ENCODE peak calls at places on chromosome 10, in eight cellular contexts. Z is HCT116; M is CD8-positive, alpha-beta memory T cell; U is naive thymus-derived CD4-positive, alpha-beta T cell; B is IMR-90; S is body of pancreas; O is esophagus squamous epithelium; P is PC-3. T is an unnamed sample.

GRCh38 chr10:127195041-127195506 is 1.3 kb downstream of the INSYN2A start:
- DNase-seq in Z (no peak), O (no peak), B (no peak), M (no peak), S (no peak), U (no peak), P (no peak), T (no peak)

GRCh38 chr10:116071453-116072148 is 201.4 kb downstream of the GFRA1 start:
- DNase-seq in O (no peak), M (no peak), B (no peak), P (no peak), S (no peak), U (no peak), Z (no peak), T (no peak)

GRCh38 chr10:56012146-56012545 is 348.9 kb downstream of the ZWINT start:
- DNase-seq in M (no peak), O (no peak), Z (no peak), U (no peak), S (no peak), B (no peak), P (no peak), T (no peak)

GRCh38 chr10:32031920-32032319 is 24.3 kb downstream of the KIF5B start:
- DNase-seq in O (no peak), U (no peak), B (no peak), S (no peak), M (no peak), Z (no peak), P (no peak), T (no peak)

GRCh38 chr10:97179731-97180366 is 5.9 kb downstream of the SLIT1 start:
- DNase-seq in B (no peak), M (no peak), Z (no peak), S (no peak), P (no peak), U (no peak), O (no peak), T (peak; percentile 61)

GRCh38 chr10:119597405-119598186 is 832 bp upstream of the TIAL1 start:
- DNase-seq in O (no peak), P (no peak), M (no peak), B (no peak), S (no peak), U (no peak), Z (no peak), T (no peak)

GRCh38 chr10:126278846-126279245 is 109.4 kb downstream of the ADAM12 start:
- DNase-seq in U (no peak), B (peak; percentile 58), P (no peak), M (no peak), O (no peak), Z (no peak), S (no peak), T (no peak)

GRCh38 chr10:72740526-72740925 is 48.6 kb downstream of the MCU start:
- DNase-seq in O (no peak), M (no peak), B (peak; percentile 65), P (peak; percentile 68), Z (peak; percentile 45), S (no peak), U (no peak), T (no peak)

GRCh38 chr10:123170961-123171360 is 16.8 kb downstream of the BUB3 start:
- DNase-seq in M (no peak), U (no peak), O (no peak), B (no peak), S (no peak), Z (no peak), P (no peak), T (no peak)

GRCh38 chr10:11610855-11611247 is 599 bp downstream of the USP6NL start:
- DNase-seq in M (no peak), S (peak; percentile 38), O (no peak), P (no peak), B (peak; percentile 37), U (no peak), Z (no peak), T (no peak)

GRCh38 chr10:43136995-43137700 is 1.1 kb upstream of the CSGALNACT2 start:
- DNase-seq in U (no peak), M (no peak), B (peak; percentile 21), S (no peak), P (peak; percentile 22), Z (no peak), O (no peak), T (peak; percentile 86)

GRCh38 chr10:36788152-36788551 is 337.2 kb upstream of the ANKRD30A start:
- DNase-seq in S (no peak), O (no peak), P (no peak), B (no peak), U (no peak), M (no peak), Z (no peak), T (no peak)

GRCh38 chr10:102431452-102432124 is 786 bp downstream of the CUEDC2 start:
- DNase-seq in S (no peak), P (peak; percentile 22), B (no peak), O (no peak), M (no peak), Z (no peak), U (no peak), T (no peak)

DNA sequence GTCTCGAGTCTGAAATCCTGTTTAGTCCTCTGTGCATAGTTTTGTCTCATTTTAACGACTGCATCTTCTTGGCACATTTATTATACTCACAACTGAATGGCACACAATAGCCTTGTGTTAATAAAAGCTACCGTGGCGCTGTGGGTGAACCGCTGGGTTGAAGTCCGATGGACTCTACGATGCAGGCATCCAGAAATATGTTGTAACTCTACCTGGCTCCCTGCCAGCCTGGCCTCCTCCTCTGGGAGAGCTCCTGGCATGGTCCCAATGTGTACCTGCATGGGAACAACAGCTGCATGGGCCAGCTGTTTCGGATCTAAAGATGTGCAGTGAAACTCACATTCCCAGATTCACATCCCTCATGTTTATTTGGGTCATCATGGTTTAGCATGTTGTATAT is 3.7 kb upstream of the DPYSL4 start:
- DNase-seq in U (no peak), P (no peak), Z (no peak), S (peak; percentile 45), M (no peak), O (no peak), B (no peak), T (peak; percentile 22)
- H3K27ac ChIP-seq in U (no peak overlapping the region), P (no peak overlapping the region), Z (no peak overlapping the region), S (no peak overlapping the region), M (no peak overlapping the region), O (no peak overlapping the region), B (no peak overlapping the region), T (no peak overlapping the region)

GRCh38 chr10:90993340-90993739 is 72.5 kb upstream of the ANKRD1 start:
- DNase-seq in B (no peak), U (no peak), S (no peak), Z (no peak), P (no peak), O (no peak), M (no peak), T (no peak)
- H3K4me3 ChIP-seq in B (no peak overlapping the region), U (no peak overlapping the region), S (no peak overlapping the region), Z (no peak overlapping the region), P (no peak overlapping the region), O (no peak overlapping the region), M (no peak overlapping the region), T (no peak overlapping the region)

DNA sequence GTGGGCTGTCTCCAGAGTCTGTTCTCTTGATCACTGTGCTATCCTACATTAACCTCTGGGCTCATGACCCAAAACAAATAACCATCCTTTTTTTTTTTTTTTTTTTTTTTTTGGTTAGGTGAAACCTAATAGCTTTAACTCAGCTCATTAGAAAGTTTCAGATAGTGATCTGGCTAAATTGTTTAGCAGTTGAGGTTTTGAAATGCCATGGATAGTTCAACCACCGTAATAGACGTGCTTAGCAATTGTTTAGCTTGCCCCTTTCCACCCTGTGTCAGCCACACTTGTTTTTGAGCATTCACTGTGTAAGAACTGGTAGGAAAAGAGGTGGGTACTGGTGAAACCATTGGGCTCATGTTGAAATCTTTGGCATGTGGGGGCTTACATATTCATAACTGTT is 3.8 kb downstream of the PLCE1 start:
- DNase-seq in M (no peak), S (no peak), P (no peak), O (no peak), B (no peak), Z (no peak), U (no peak), T (no peak)
- H3K27me3 ChIP-seq in M (no peaks in the 10 kb centered on the region), S (no peaks in the 10 kb centered on the region), P (no peaks in the 10 kb centered on the region), O (peaks cover 40% of the 10 kb centered on the region), B (peaks cover 6% of the 10 kb centered on the region), Z (no peaks in the 10 kb centered on the region), U (peaks cover 12% of the 10 kb centered on the region), T (peaks cover 28% of the 10 kb centered on the region)

GRCh38 chr10:29845166-29845565 is 210.4 kb upstream of the SVIL start:
- DNase-seq in P (no peak), Z (no peak), U (no peak), S (no peak), M (no peak), O (no peak), B (no peak), T (no peak)

GRCh38 chr10:29839826-29840515 is 205.2 kb upstream of the SVIL start:
- DNase-seq in O (no peak), B (no peak), Z (no peak), M (no peak), S (peak; percentile 64), U (no peak), P (no peak), T (no peak)

GRCh38 chr10:29841724-29842649 is 207.2 kb upstream of the SVIL start:
- DNase-seq in B (peak; percentile 34), Z (no peak), O (no peak), S (peak; percentile 59), U (no peak), M (no peak), P (peak; percentile 37), T (no peak)

GRCh38 chr10:29840516-29841276 is 205.9 kb upstream of the SVIL start:
- DNase-seq in P (no peak), Z (no peak), U (no peak), B (no peak), S (peak; percentile 32), O (no peak), M (no peak), T (no peak)

DNA sequence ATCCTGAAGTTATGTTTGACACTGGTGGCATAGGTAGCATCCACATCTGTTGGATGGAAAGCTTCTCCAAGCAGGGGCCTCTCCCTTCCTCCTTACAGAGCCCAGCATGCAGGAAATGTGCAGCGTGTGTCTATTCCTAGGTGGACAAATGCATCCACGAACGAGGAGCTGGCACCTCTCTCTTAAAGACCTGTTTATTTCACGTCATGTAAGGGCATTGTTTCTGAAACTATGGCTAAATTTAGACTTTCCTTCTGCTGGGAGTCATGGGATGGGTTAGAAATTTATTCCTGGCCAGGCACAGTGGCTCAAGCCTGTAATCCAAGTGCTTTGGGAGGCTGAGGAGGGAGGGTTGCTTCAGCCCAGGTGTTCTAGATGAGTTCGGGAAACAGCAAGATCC is 208.4 kb upstream of the SVIL start:
- DNase-seq in S (no peak), O (no peak), U (no peak), Z (no peak), M (no peak), P (no peak), B (no peak), T (no peak)
- H3K27ac ChIP-seq in S (no peak overlapping the region), O (peak overlapping the region; percentile 92), U (no peak overlapping the region), Z (no peak overlapping the region), M (no peak overlapping the region), P (no peak overlapping the region), B (no peak overlapping the region), T (no peak overlapping the region)

T was measured in spleen.